ENCODE peak calls at places on chromosome 1, in six cellular contexts. S, K, P, G, D and F are unnamed samples.

GRCh38 chr1:94646786-94647555 is 105.4 kb upstream of the F3 start:
- DNase-seq in S (no peak), K (no peak), D (peak), G (no peak), P (no peak), F (no peak)

GRCh38 chr1:198672124-198672523 is 33.3 kb downstream of the PTPRC start:
- DNase-seq in P (no peak), S (no peak), K (no peak), G (no peak), D (peak), F (no peak)

GRCh38 chr1:7921766-7922165 is 18.9 kb downstream of the TNFRSF9 start:
- DNase-seq in D (no peak), S (no peak), K (no peak), P (no peak), G (no peak), F (no peak)

GRCh38 chr1:109151146-109151545 is 37.2 kb downstream of the ELAPOR1 start:
- DNase-seq in G (peak), D (peak), S (no peak), K (no peak), P (no peak), F (no peak)

GRCh38 chr1:226523646-226524406 is 24.7 kb upstream of the STUM start:
- DNase-seq in D (no peak), K (no peak), S (no peak), P (no peak), G (no peak), F (no peak)

GRCh38 chr1:53573931-53574330 is 114.7 kb downstream of the DMRTB1 start:
- DNase-seq in K (no peak), P (no peak), S (no peak), G (no peak), D (no peak), F (no peak)

GRCh38 chr1:34149501-34149900 is 15.5 kb downstream of the CSMD2 start:
- DNase-seq in S (no peak), D (no peak), G (no peak), P (no peak), K (no peak), F (no peak)

GRCh38 chr1:54053745-54054437 is 483 bp downstream of the TCEANC2 start:
- DNase-seq in G (no peak), S (no peak), K (peak), D (peak), P (no peak), F (no peak)

GRCh38 chr1:31396633-31397351 is 16.2 kb upstream of the SERINC2 start:
- DNase-seq in S (no peak), G (peak), D (peak), K (no peak), P (no peak), F (no peak)

GRCh38 chr1:236284291-236284711 is 2.5 kb upstream of the ERO1B start:
- DNase-seq in K (peak), D (no peak), S (no peak), G (no peak), P (peak), F (no peak)